ENCODE peak calls at places on chromosomes 4 and X, in ten cellular contexts. One of them, this sample, is unnamed.

GRCh38 chrX:136251042-136251991 is at the start of gene MAP7D3:
- DNase-seq in transverse colon: peak
- DNase-seq in esophagus muscularis mucosa: no peak
- DNase-seq in upper lobe of left lung: peak
- DNase-seq in HepG2: no peak
- DNase-seq in suprapubic skin: no peak
- DNase-seq in stomach: peak
- DNase-seq in A549: peak
- DNase-seq in ovary: peak
- DNase-seq in sigmoid colon: peak
- DNase-seq in this sample: peak

GRCh38 chrX:139851730-139852129 is 81.1 kb downstream of the ATP11C start:
- DNase-seq in transverse colon: no peak
- DNase-seq in esophagus muscularis mucosa: no peak
- DNase-seq in stomach: no peak
- DNase-seq in suprapubic skin: no peak
- DNase-seq in HepG2: no peak
- DNase-seq in ovary: no peak
- DNase-seq in sigmoid colon: no peak
- DNase-seq in upper lobe of left lung: no peak
- DNase-seq in A549: no peak
- DNase-seq in this sample: no peak

GRCh38 chrX:23387826-23388225 is 53.2 kb downstream of the PTCHD1 start:
- DNase-seq in upper lobe of left lung: no peak
- DNase-seq in HepG2: no peak
- DNase-seq in esophagus muscularis mucosa: no peak
- DNase-seq in ovary: no peak
- DNase-seq in sigmoid colon: no peak
- DNase-seq in stomach: no peak
- DNase-seq in transverse colon: no peak
- DNase-seq in A549: no peak
- DNase-seq in suprapubic skin: no peak
- DNase-seq in this sample: no peak

GRCh38 chrX:48278958-48279357 is 23.8 kb downstream of the SSX1 start:
- DNase-seq in HepG2: peak
- DNase-seq in suprapubic skin: peak
- DNase-seq in A549: no peak
- DNase-seq in sigmoid colon: peak
- DNase-seq in esophagus muscularis mucosa: no peak
- DNase-seq in transverse colon: no peak
- DNase-seq in upper lobe of left lung: no peak
- DNase-seq in ovary: no peak
- DNase-seq in stomach: no peak
- DNase-seq in this sample: peak

GRCh38 chr4:3422241-3422801 is 19.4 kb upstream of the HGFAC start:
- DNase-seq in stomach: no peak
- DNase-seq in upper lobe of left lung: no peak
- DNase-seq in A549: no peak
- DNase-seq in transverse colon: no peak
- DNase-seq in HepG2: no peak
- DNase-seq in esophagus muscularis mucosa: no peak
- DNase-seq in sigmoid colon: no peak
- DNase-seq in ovary: no peak
- DNase-seq in suprapubic skin: no peak
- DNase-seq in this sample: no peak

GRCh38 chr4:6555519-6555918 is 19.5 kb upstream of the MAN2B2 start:
- DNase-seq in ovary: no peak
- DNase-seq in esophagus muscularis mucosa: no peak
- DNase-seq in HepG2: no peak
- DNase-seq in suprapubic skin: no peak
- DNase-seq in sigmoid colon: no peak
- DNase-seq in stomach: no peak
- DNase-seq in A549: no peak
- DNase-seq in upper lobe of left lung: no peak
- DNase-seq in transverse colon: no peak
- DNase-seq in this sample: no peak

GRCh38 chr4:145937990-145938611 is 522 bp downstream of the ZNF827 start:
- DNase-seq in A549: no peak
- DNase-seq in HepG2: no peak
- DNase-seq in transverse colon: peak
- DNase-seq in esophagus muscularis mucosa: no peak
- DNase-seq in ovary: peak
- DNase-seq in suprapubic skin: no peak
- DNase-seq in upper lobe of left lung: no peak
- DNase-seq in sigmoid colon: no peak
- DNase-seq in stomach: no peak
- DNase-seq in this sample: no peak

GRCh38 chr4:777520-778262 is 48.2 kb downstream of the CPLX1 start:
- DNase-seq in ovary: no peak
- DNase-seq in transverse colon: no peak
- DNase-seq in suprapubic skin: no peak
- DNase-seq in A549: no peak
- DNase-seq in sigmoid colon: no peak
- DNase-seq in stomach: no peak
- DNase-seq in HepG2: peak
- DNase-seq in upper lobe of left lung: no peak
- DNase-seq in esophagus muscularis mucosa: no peak
- DNase-seq in this sample: no peak

GRCh38 chr4:165580379-165580905 is 201.6 kb downstream of the CPE start:
- DNase-seq in suprapubic skin: no peak
- DNase-seq in ovary: no peak
- DNase-seq in sigmoid colon: no peak
- DNase-seq in A549: no peak
- DNase-seq in HepG2: no peak
- DNase-seq in transverse colon: no peak
- DNase-seq in stomach: no peak
- DNase-seq in esophagus muscularis mucosa: no peak
- DNase-seq in upper lobe of left lung: no peak
- DNase-seq in this sample: no peak

GRCh38 chr4:107987916-107988762 is 1.6 kb upstream of the HADH start:
- DNase-seq in upper lobe of left lung: peak
- DNase-seq in stomach: peak
- DNase-seq in ovary: no peak
- DNase-seq in esophagus muscularis mucosa: no peak
- DNase-seq in transverse colon: no peak
- DNase-seq in sigmoid colon: no peak
- DNase-seq in HepG2: no peak
- DNase-seq in A549: no peak
- DNase-seq in suprapubic skin: no peak
- DNase-seq in this sample: no peak

GRCh38 chr4:71133491-71133890 is 140.0 kb downstream of the DCK start:
- DNase-seq in ovary: no peak
- DNase-seq in suprapubic skin: no peak
- DNase-seq in stomach: no peak
- DNase-seq in sigmoid colon: no peak
- DNase-seq in transverse colon: no peak
- DNase-seq in HepG2: no peak
- DNase-seq in upper lobe of left lung: no peak
- DNase-seq in esophagus muscularis mucosa: no peak
- DNase-seq in A549: no peak
- DNase-seq in this sample: no peak

GRCh38 chr4:56684320-56684719 is 3.2 kb upstream of the HOPX start:
- DNase-seq in suprapubic skin: no peak
- DNase-seq in sigmoid colon: no peak
- DNase-seq in ovary: no peak
- DNase-seq in transverse colon: no peak
- DNase-seq in HepG2: no peak
- DNase-seq in esophagus muscularis mucosa: no peak
- DNase-seq in A549: no peak
- DNase-seq in stomach: no peak
- DNase-seq in upper lobe of left lung: no peak
- DNase-seq in this sample: no peak

GRCh38 chr4:60945641-60946040 is 254.5 kb upstream of the ADGRL3 start:
- DNase-seq in ovary: no peak
- DNase-seq in suprapubic skin: no peak
- DNase-seq in sigmoid colon: no peak
- DNase-seq in upper lobe of left lung: no peak
- DNase-seq in stomach: no peak
- DNase-seq in HepG2: no peak
- DNase-seq in transverse colon: no peak
- DNase-seq in A549: no peak
- DNase-seq in esophagus muscularis mucosa: no peak
- DNase-seq in this sample: no peak

GRCh38 chrX:55816023-55816422 is 98.5 kb downstream of the RRAGB start:
- DNase-seq in A549: no peak
- DNase-seq in suprapubic skin: no peak
- DNase-seq in ovary: no peak
- DNase-seq in HepG2: no peak
- DNase-seq in esophagus muscularis mucosa: no peak
- DNase-seq in stomach: no peak
- DNase-seq in sigmoid colon: no peak
- DNase-seq in transverse colon: no peak
- DNase-seq in upper lobe of left lung: no peak
- DNase-seq in this sample: no peak

GRCh38 chr4:17957689-17958088 is 63.9 kb downstream of the LCORL start:
- DNase-seq in esophagus muscularis mucosa: no peak
- DNase-seq in stomach: no peak
- DNase-seq in upper lobe of left lung: no peak
- DNase-seq in sigmoid colon: no peak
- DNase-seq in A549: no peak
- DNase-seq in HepG2: no peak
- DNase-seq in transverse colon: no peak
- DNase-seq in ovary: no peak
- DNase-seq in suprapubic skin: no peak
- DNase-seq in this sample: no peak

GRCh38 chr4:53935780-53936179 is 128.6 kb downstream of the CHIC2 start:
- DNase-seq in transverse colon: no peak
- DNase-seq in esophagus muscularis mucosa: no peak
- DNase-seq in sigmoid colon: no peak
- DNase-seq in ovary: no peak
- DNase-seq in stomach: no peak
- DNase-seq in A549: no peak
- DNase-seq in suprapubic skin: no peak
- DNase-seq in HepG2: no peak
- DNase-seq in upper lobe of left lung: no peak
- DNase-seq in this sample: no peak

GRCh38 chrX:131762802-131763234 is 218.9 kb downstream of the OR13H1 start:
- DNase-seq in A549: peak
- DNase-seq in stomach: peak
- DNase-seq in upper lobe of left lung: peak
- DNase-seq in esophagus muscularis mucosa: no peak
- DNase-seq in suprapubic skin: no peak
- DNase-seq in HepG2: no peak
- DNase-seq in ovary: peak
- DNase-seq in sigmoid colon: peak
- DNase-seq in transverse colon: peak
- DNase-seq in this sample: no peak

GRCh38 chr4:59608466-59608865 is 1591.7 kb upstream of the ADGRL3 start:
- DNase-seq in stomach: no peak
- DNase-seq in sigmoid colon: no peak
- DNase-seq in esophagus muscularis mucosa: no peak
- DNase-seq in suprapubic skin: no peak
- DNase-seq in transverse colon: no peak
- DNase-seq in A549: no peak
- DNase-seq in ovary: no peak
- DNase-seq in upper lobe of left lung: no peak
- DNase-seq in HepG2: no peak
- DNase-seq in this sample: no peak

GRCh38 chr4:59612235-59612634 is 1587.9 kb upstream of the ADGRL3 start:
- DNase-seq in HepG2: no peak
- DNase-seq in A549: peak
- DNase-seq in transverse colon: no peak
- DNase-seq in ovary: no peak
- DNase-seq in esophagus muscularis mucosa: no peak
- DNase-seq in suprapubic skin: no peak
- DNase-seq in stomach: no peak
- DNase-seq in upper lobe of left lung: no peak
- DNase-seq in sigmoid colon: no peak
- DNase-seq in this sample: no peak
- TF ChIP-seq EP300 in HepG2: no peak
- TF ChIP-seq EP300 in A549: no peak
- TF ChIP-seq EP300 in transverse colon: no peak
- TF ChIP-seq EP300 in ovary: no peak
- TF ChIP-seq EP300 in esophagus muscularis mucosa: no peak
- TF ChIP-seq EP300 in suprapubic skin: no peak
- TF ChIP-seq EP300 in stomach: no peak
- TF ChIP-seq EP300 in upper lobe of left lung: no peak
- TF ChIP-seq EP300 in sigmoid colon: no peak
- TF ChIP-seq EP300 in this sample: no peak

DNA sequence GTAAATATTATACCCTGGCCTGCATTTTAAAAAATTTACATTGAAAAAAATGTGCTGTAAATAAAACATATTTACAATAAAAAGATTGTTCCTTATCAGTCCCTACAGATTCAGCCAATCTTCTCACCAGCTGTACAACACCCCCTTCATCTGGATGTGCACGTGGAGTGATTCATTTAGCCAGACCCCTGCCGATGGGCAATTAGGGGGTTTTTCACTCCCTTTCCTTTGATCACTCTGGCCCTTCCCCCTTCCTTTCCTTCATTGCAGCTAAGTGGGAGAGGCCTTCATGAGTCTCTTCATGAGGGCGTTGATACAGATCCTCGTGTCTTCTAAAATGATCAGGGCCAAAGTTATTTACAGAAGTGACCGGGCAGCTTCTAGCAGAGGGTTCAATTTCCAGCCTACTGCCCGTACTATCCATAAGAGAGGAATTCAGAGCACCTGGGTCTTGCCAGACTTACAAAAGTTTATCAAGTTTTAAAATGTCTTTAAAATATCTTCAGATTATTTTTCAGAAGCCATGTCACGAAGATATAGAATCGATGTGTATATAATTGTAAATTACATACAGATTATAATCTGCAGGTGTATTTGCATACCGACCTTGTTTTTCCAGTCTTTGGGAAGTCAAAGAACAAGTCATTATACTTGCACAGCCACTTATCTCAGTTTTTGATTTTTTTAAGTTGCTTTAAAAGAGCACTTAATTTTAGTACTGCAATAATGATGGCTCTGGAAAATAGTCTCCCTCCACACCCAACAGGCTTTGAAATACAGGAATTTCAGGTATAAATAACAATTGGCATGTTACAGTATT is 21.4 kb upstream of the RASL11B start:
- DNase-seq in A549: no peak
- DNase-seq in esophagus muscularis mucosa: no peak
- DNase-seq in suprapubic skin: no peak
- DNase-seq in transverse colon: no peak
- DNase-seq in ovary: no peak
- DNase-seq in HepG2: no peak
- DNase-seq in stomach: no peak
- DNase-seq in upper lobe of left lung: no peak
- DNase-seq in sigmoid colon: no peak
- DNase-seq in this sample: no peak
- H3K27ac ChIP-seq in A549: no peak
- H3K27ac ChIP-seq in esophagus muscularis mucosa: no peak
- H3K27ac ChIP-seq in suprapubic skin: no peak
- H3K27ac ChIP-seq in transverse colon: no peak
- H3K27ac ChIP-seq in ovary: no peak
- H3K27ac ChIP-seq in HepG2: no peak
- H3K27ac ChIP-seq in stomach: no peak
- H3K27ac ChIP-seq in upper lobe of left lung: no peak
- H3K27ac ChIP-seq in sigmoid colon: no peak
- H3K27ac ChIP-seq in this sample: no peak

GRCh38 chr4:59002148-59002547 is 1892.0 kb upstream of the IGFBP7 start:
- DNase-seq in transverse colon: no peak
- DNase-seq in esophagus muscularis mucosa: no peak
- DNase-seq in stomach: no peak
- DNase-seq in HepG2: no peak
- DNase-seq in A549: no peak
- DNase-seq in ovary: no peak
- DNase-seq in upper lobe of left lung: no peak
- DNase-seq in sigmoid colon: no peak
- DNase-seq in suprapubic skin: no peak
- DNase-seq in this sample: no peak
- TF ChIP-seq POLR2A in transverse colon: no peak
- TF ChIP-seq POLR2A in esophagus muscularis mucosa: no peak
- TF ChIP-seq POLR2A in stomach: no peak
- TF ChIP-seq POLR2A in HepG2: no peak
- TF ChIP-seq POLR2A in A549: no peak
- TF ChIP-seq POLR2A in ovary: no peak
- TF ChIP-seq POLR2A in upper lobe of left lung: no peak
- TF ChIP-seq POLR2A in sigmoid colon: no peak
- TF ChIP-seq POLR2A in suprapubic skin: no peak
- TF ChIP-seq POLR2A in this sample: no peak

GRCh38 chrX:128717635-128718578 is 665.7 kb upstream of the ACTRT1 start:
- DNase-seq in upper lobe of left lung: no peak
- DNase-seq in sigmoid colon: no peak
- DNase-seq in esophagus muscularis mucosa: no peak
- DNase-seq in A549: no peak
- DNase-seq in transverse colon: no peak
- DNase-seq in ovary: no peak
- DNase-seq in stomach: no peak
- DNase-seq in HepG2: no peak
- DNase-seq in suprapubic skin: no peak
- DNase-seq in this sample: no peak
- TF ChIP-seq EP300 in upper lobe of left lung: no peak
- TF ChIP-seq EP300 in sigmoid colon: no peak
- TF ChIP-seq EP300 in esophagus muscularis mucosa: no peak
- TF ChIP-seq EP300 in A549: no peak
- TF ChIP-seq EP300 in transverse colon: no peak
- TF ChIP-seq EP300 in ovary: no peak
- TF ChIP-seq EP300 in stomach: no peak
- TF ChIP-seq EP300 in HepG2: no peak
- TF ChIP-seq EP300 in suprapubic skin: no peak
- TF ChIP-seq EP300 in this sample: no peak

This sample was measured in tibial nerve.